ENCODE peak calls at places on chromosomes 12 and 14, in nine cellular contexts. D is GM06990; R is CD8-positive, alpha-beta T cell; M is CD4-positive, CD25-positive, alpha-beta regulatory T cell; L is cardiac muscle cell; H is cardiac fibroblast; Y is H7; Q is lower lobe of right lung; N is esophagus muscularis mucosa. A is an unnamed sample.

GRCh38 chr12:26318661-26319068 is 123.3 kb downstream of the SSPN start:
- DNase-seq in Q (peak), R (no peak), H (peak), L (no peak), M (no peak), Y (no peak), D (peak), N (no peak), A (peak)

GRCh38 chr14:99819514-99819913 is 26.3 kb downstream of the EML1 start:
- DNase-seq in M (no peak), L (no peak), Y (peak), R (no peak), H (no peak), Q (no peak), D (no peak), N (no peak), A (peak)

GRCh38 chr12:104725610-104726009 is 232.5 kb downstream of the SLC41A2 start:
- DNase-seq in Q (no peak), M (no peak), L (no peak), H (no peak), D (no peak), N (no peak), R (no peak), Y (no peak), A (no peak)

GRCh38 chr14:50002926-50003212 is 110.0 kb downstream of the ARF6 start:
- DNase-seq in M (no peak), R (no peak), H (no peak), D (no peak), L (no peak), N (no peak), Q (no peak), Y (no peak), A (no peak)

GRCh38 chr12:75670175-75670574 is 158.8 kb upstream of the KRR1 start:
- DNase-seq in N (no peak), H (no peak), R (no peak), L (no peak), Y (no peak), D (no peak), M (no peak), Q (no peak), A (peak)

GRCh38 chr12:66399626-66399931 is 97.3 kb downstream of the HELB start:
- DNase-seq in D (no peak), N (no peak), L (no peak), M (no peak), Q (no peak), R (no peak), H (no peak), Y (no peak), A (no peak)

GRCh38 chr12:105204916-105205315 is 31.1 kb downstream of the APPL2 start:
- DNase-seq in H (peak), Y (no peak), R (no peak), N (no peak), L (no peak), Q (no peak), M (no peak), D (no peak), A (no peak)

GRCh38 chr14:24113379-24113800 is 1.2 kb upstream of the DCAF11 start:
- DNase-seq in Y (no peak), M (no peak), N (no peak), R (no peak), D (no peak), Q (no peak), L (no peak), H (no peak), A (no peak)

GRCh38 chr12:11812558-11813421 is 163.3 kb downstream of the ETV6 start:
- DNase-seq in R (peak), N (no peak), D (peak), M (no peak), Q (no peak), H (peak), L (peak), Y (peak), A (peak)

GRCh38 chr14:105473033-105473676 is 1.5 kb upstream of the CRIP2 start:
- DNase-seq in M (no peak), D (no peak), L (no peak), H (no peak), N (no peak), Y (no peak), R (no peak), Q (no peak), A (no peak)

GRCh38 chr14:71138236-71139057 is 231.2 kb downstream of the PCNX1 start:
- DNase-seq in H (peak), D (no peak), N (peak), R (no peak), Y (no peak), M (no peak), Q (no peak), L (no peak), A (no peak)

GRCh38 chr14:35533357-35534129 is 421 bp upstream of the INSM2 start:
- DNase-seq in D (peak), Q (peak), H (peak), R (peak), L (peak), N (no peak), M (peak), Y (peak), A (peak)

GRCh38 chr12:12661086-12661485 is 34.9 kb downstream of the GPR19 start:
- DNase-seq in M (no peak), H (peak), Y (no peak), N (no peak), Q (no peak), D (no peak), L (no peak), R (no peak), A (no peak)

GRCh38 chr12:15522574-15523187 is 200.4 kb downstream of the PTPRO start:
- DNase-seq in Q (no peak), D (no peak), Y (peak), N (no peak), L (peak), R (no peak), M (peak), H (peak), A (no peak)

GRCh38 chr14:71856199-71856919 is 75.9 kb upstream of the RGS6 start:
- DNase-seq in R (no peak), D (peak), M (no peak), N (no peak), Q (no peak), H (no peak), L (no peak), Y (no peak), A (no peak)

GRCh38 chr14:86961106-86961716 is 1031.8 kb downstream of the GALC start:
- DNase-seq in D (no peak), N (no peak), R (no peak), Q (no peak), M (no peak), H (peak), L (peak), Y (peak), A (peak)

GRCh38 chr14:105045710-105046326 is 19.4 kb downstream of the GPR132 start:
- DNase-seq in L (peak), Y (peak), R (peak), Q (peak), D (peak), H (peak), M (peak), N (peak), A (peak)

GRCh38 chr12:55797068-55797467 is 20.5 kb downstream of the SARNP start:
- DNase-seq in D (no peak), R (no peak), N (no peak), Q (no peak), Y (peak), L (peak), M (peak), H (peak), A (peak)

GRCh38 chr12:14961466-14962155 is at the start of gene ARHGDIB:
- DNase-seq in Q (peak), N (no peak), M (peak), L (no peak), R (peak), D (peak), H (peak), Y (no peak), A (no peak)

GRCh38 chr14:102047808-102048540 is 38.9 kb downstream of the HSP90AA1 start:
- DNase-seq in M (no peak), D (no peak), H (no peak), N (no peak), L (no peak), Y (peak), R (no peak), Q (no peak), A (no peak)

GRCh38 chr12:85920324-85920947 is 46.3 kb downstream of the NTS start:
- DNase-seq in L (peak), H (peak), Y (peak), R (no peak), Q (no peak), D (peak), M (peak), N (no peak), A (no peak)

GRCh38 chr14:60805881-60806569 is 71.5 kb downstream of the MNAT1 start:
- DNase-seq in Q (no peak), D (no peak), R (no peak), L (no peak), H (peak), Y (no peak), N (no peak), M (no peak), A (no peak)

GRCh38 chr12:109357032-109357431 is 9.3 kb downstream of the MYO1H start:
- DNase-seq in D (no peak), Y (no peak), M (no peak), R (no peak), N (no peak), Q (no peak), L (no peak), H (no peak), A (no peak)

GRCh38 chr14:76430475-76430980 is 54.6 kb downstream of the ESRRB start:
- DNase-seq in H (no peak), Q (no peak), N (no peak), L (no peak), M (no peak), D (no peak), R (no peak), Y (no peak), A (no peak)

GRCh38 chr12:39990122-39991101 is 115.5 kb downstream of the SLC2A13 start:
- DNase-seq in R (peak), M (peak), Q (peak), D (no peak), L (peak), N (no peak), Y (peak), H (peak), A (peak)

GRCh38 chr14:58777541-58777979 is 139.8 kb downstream of the DACT1 start:
- DNase-seq in N (no peak), L (no peak), M (no peak), R (no peak), H (no peak), D (no peak), Q (no peak), Y (no peak), A (no peak)

GRCh38 chr14:66231823-66232222 is 254.3 kb upstream of the CCDC196 start:
- DNase-seq in M (no peak), H (no peak), Q (no peak), Y (no peak), N (no peak), R (no peak), L (no peak), D (no peak), A (no peak)

GRCh38 chr14:93878251-93878650 is 48.9 kb upstream of the FAM181A start:
- DNase-seq in R (no peak), D (no peak), N (no peak), L (no peak), Y (no peak), H (no peak), M (no peak), Q (no peak), A (no peak)

GRCh38 chr14:28163897-28164296 is 602.7 kb upstream of the FOXG1 start:
- DNase-seq in N (no peak), H (no peak), R (no peak), D (no peak), Q (no peak), Y (no peak), M (no peak), L (no peak), A (no peak)

GRCh38 chr14:41568979-41569378 is 37.7 kb upstream of the LRFN5 start:
- DNase-seq in R (no peak), Y (no peak), L (no peak), N (no peak), D (no peak), Q (no peak), H (no peak), M (no peak), A (no peak)

GRCh38 chr14:102215071-102215470 is 75.4 kb downstream of the WDR20 start:
- DNase-seq in Q (no peak), H (peak), L (no peak), R (no peak), M (no peak), D (no peak), Y (peak), N (no peak), A (no peak)

GRCh38 chr14:101573289-101573688 is 12.0 kb downstream of the DIO3 start:
- DNase-seq in Y (no peak), N (no peak), R (no peak), L (no peak), Q (peak), H (no peak), D (no peak), M (no peak), A (no peak)

GRCh38 chr12:53103860-53104305 is 597 bp downstream of the SOAT2 start:
- DNase-seq in H (no peak), N (no peak), Q (no peak), D (peak), R (no peak), Y (no peak), L (no peak), M (no peak), A (peak)

GRCh38 chr12:117272690-117273089 is 82.4 kb upstream of the FBXO21 start:
- DNase-seq in N (no peak), Q (no peak), Y (no peak), R (no peak), M (no peak), L (no peak), D (no peak), H (no peak), A (no peak)

GRCh38 chr12:41917827-41918445 is 226.7 kb downstream of the GXYLT1 start:
- DNase-seq in R (no peak), M (no peak), H (no peak), Y (no peak), D (no peak), L (peak), N (no peak), Q (no peak), A (no peak)

GRCh38 chr12:64459388-64460024 is 7.6 kb downstream of the TBK1 start:
- DNase-seq in M (peak), Y (no peak), R (no peak), N (no peak), D (no peak), Q (no peak), H (peak), L (no peak), A (no peak)
- H3K4me3 ChIP-seq in M (peak), Y (no peak), R (peak), N (peak), D (peak), Q (peak), H (peak), L (no peak), A (no peak)

GRCh38 chr12:28486521-28486920 is 296.3 kb downstream of the CCDC91 start:
- DNase-seq in M (no peak), N (no peak), Y (no peak), L (no peak), H (peak), Q (no peak), R (no peak), D (no peak), A (no peak)
- H3K4me3 ChIP-seq in M (no peak), N (no peak), Y (no peak), L (no peak), H (no peak), Q (no peak), R (no peak), D (no peak), A (no peak)

DNA sequence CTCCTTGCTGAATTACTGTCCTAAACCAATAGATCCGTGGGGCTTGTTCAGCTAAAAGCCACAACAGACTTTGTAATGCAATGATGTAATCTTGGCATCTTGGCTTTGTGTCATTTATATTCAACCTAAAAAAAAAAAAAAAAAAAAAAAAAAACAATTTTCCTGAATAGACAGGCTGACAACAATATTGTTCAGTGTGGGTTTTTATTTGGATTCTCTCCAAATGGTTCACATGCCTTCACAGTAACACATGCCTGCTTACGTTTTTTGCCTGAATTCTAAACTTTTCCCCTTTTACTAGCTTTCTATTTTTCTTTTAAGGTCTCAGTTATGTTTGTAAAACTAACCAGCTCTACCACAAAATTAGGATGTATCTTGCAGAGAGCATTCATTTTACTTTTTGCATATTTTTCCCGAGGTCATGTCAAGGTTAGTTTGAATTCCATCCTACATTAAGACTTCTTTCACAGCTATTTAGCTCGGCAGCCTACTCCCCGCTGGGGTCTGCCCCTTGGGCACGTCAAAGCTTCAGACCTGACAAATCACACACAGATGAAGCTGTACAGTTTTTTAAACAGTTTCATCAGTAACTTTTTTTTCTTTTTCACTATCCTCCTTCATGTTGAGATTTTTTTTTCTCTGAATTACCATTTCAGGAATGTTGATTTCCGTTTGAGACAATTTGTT is 213.7 kb upstream of the NPAS3 start:
- DNase-seq in Y (no peak), R (no peak), L (no peak), H (peak), Q (no peak), N (no peak), D (no peak), M (no peak), A (peak)
- H3K4me3 ChIP-seq in Y (no peak), R (no peak), L (no peak), H (peak), Q (no peak), N (peak), D (no peak), M (no peak), A (no peak)

DNA sequence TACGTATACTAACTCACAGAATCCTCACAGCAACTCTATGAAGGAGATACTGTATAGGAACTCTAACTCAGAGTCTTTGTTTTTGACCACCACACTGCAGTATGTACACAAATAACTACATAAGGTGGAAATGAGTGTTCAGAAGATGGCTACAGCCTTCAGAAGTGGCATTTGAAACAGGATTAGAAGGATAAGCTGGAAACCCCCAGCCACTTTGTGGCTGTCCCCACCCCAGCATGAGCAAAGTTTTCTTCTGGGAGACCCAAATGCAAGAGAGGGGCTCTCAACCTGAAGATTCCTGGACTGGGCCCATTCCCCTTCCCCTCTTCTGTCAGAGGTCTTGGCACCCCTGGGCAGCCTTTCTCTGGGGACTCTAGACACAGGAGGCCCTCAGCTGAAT is 43.2 kb upstream of the PNMA1 start:
- DNase-seq in R (no peak), H (no peak), N (no peak), M (no peak), Q (no peak), Y (no peak), L (no peak), D (no peak), A (no peak)
- H3K4me3 ChIP-seq in R (no peak), H (peak), N (peak), M (peak), Q (peak), Y (no peak), L (no peak), D (peak), A (no peak)

GRCh38 chr14:103928011-103928890 is at the start of gene TDRD9:
- DNase-seq in R (no peak), N (no peak), H (no peak), Q (no peak), L (no peak), D (no peak), Y (peak), M (no peak), A (no peak)

GRCh38 chr14:103931422-103931821 is 3.2 kb downstream of the TDRD9 start:
- DNase-seq in M (no peak), Y (no peak), Q (no peak), N (no peak), D (no peak), L (no peak), R (no peak), H (no peak), A (no peak)

GRCh38 chr14:103927566-103927965 is 690 bp upstream of the TDRD9 start:
- DNase-seq in D (no peak), R (no peak), Q (no peak), H (no peak), N (no peak), M (no peak), Y (no peak), L (no peak), A (no peak)

GRCh38 chr14:103932791-103933490 is 4.7 kb downstream of the TDRD9 start:
- DNase-seq in D (no peak), Q (no peak), M (no peak), Y (no peak), R (no peak), H (no peak), N (no peak), L (no peak), A (no peak)

GRCh38 chr14:103930051-103930604 is 1.9 kb downstream of the TDRD9 start:
- DNase-seq in H (no peak), L (no peak), R (no peak), Q (no peak), Y (no peak), D (no peak), M (no peak), N (no peak), A (no peak)
- H3K4me3 ChIP-seq in H (no peak), L (no peak), R (no peak), Q (no peak), Y (no peak), D (no peak), M (no peak), N (no peak), A (no peak)

DNA sequence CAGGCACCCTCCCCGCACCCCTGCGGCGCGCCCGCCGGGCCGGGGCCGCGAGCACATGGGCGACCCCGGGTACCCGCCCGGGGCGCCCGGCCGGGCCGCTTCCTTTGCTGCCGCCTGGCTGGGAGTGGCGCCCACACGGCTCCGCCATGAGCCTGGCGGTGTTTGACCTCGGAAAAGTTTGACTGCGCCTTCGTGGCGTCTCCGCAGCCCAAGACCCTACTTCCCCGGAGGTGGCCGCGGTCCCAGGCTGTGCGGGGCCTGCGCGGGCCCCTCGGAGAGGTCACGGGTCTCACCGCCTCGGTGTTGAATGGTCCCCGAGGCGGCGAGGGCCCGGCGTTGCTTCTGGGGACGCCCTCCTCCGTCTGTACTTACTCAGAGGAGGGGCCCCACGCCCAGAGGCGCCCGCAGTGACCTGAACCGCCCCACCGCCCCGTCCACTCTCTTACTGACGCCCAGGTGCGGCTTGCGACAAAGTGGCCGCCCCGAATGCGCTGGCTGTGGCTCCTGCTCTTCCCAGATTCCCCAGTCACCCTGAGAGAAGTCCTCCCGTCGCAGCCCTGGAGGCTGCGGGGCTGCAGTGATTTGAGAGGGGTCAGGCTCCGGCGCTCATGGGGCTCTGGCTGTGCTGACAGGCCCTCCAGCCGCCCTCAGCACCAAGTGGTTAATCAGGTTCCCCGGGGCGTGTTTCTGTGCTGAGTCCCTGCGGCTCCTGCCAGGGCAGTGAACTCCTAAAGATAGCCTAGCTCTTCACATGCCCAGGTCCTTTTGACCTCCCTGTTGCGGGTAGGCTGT is 5.8 kb downstream of the KMT5A start:
- DNase-seq in H (peak), L (peak), N (no peak), M (no peak), Y (peak), Q (peak), D (peak), R (peak), A (peak)
- H3K4me3 ChIP-seq in H (peak), L (peak), N (peak), M (no peak), Y (peak), Q (peak), D (peak), R (peak), A (peak)